ENCODE peak calls at places on chromosomes 7 and 10, in seven cellular contexts. D, H, K, T, C, E and U are unnamed samples.

GRCh38 chr7:38280000-38280399 is 6.6 kb upstream of the TARP start:
- DNase-seq in H (no peak), K (no peak), C (no peak), T (no peak), E (no peak), D (no peak), U (no peak)

GRCh38 chr7:47482013-47482761 is 99.7 kb downstream of the TNS3 start:
- DNase-seq in E (peak; percentile 73), H (peak; percentile 77), C (no peak), T (no peak), K (no peak), D (no peak), U (no peak)

GRCh38 chr7:16999541-17000266 is 117.9 kb upstream of the AGR3 start:
- DNase-seq in T (no peak), C (no peak), D (no peak), H (no peak), K (no peak), E (no peak), U (no peak)

GRCh38 chr7:95430864-95431263 is 4.0 kb downstream of the PON2 start:
- DNase-seq in T (no peak), K (no peak), D (no peak), E (peak; percentile 82), C (no peak), H (no peak), U (no peak)

GRCh38 chr7:150362989-150363769 is 5.4 kb upstream of the REPIN1 start:
- DNase-seq in K (no peak), D (no peak), E (no peak), T (no peak), C (no peak), H (no peak), U (no peak)

GRCh38 chr10:1685671-1686450 is 51.5 kb downstream of the ADARB2 start:
- DNase-seq in K (no peak), D (no peak), C (no peak), E (no peak), T (no peak), H (no peak), U (no peak)

GRCh38 chr7:30142710-30143109 is 7.9 kb downstream of the MTURN start:
- DNase-seq in C (no peak), D (no peak), E (peak; percentile 85), H (no peak), T (no peak), K (peak; percentile 6), U (no peak)

GRCh38 chr10:43695730-43696129 is 47.0 kb upstream of the ZNF32 start:
- DNase-seq in C (no peak), T (no peak), K (no peak), E (no peak), H (no peak), D (no peak), U (no peak)

GRCh38 chr7:43649755-43650274 is 66.9 kb downstream of the STK17A start:
- DNase-seq in H (no peak), C (no peak), T (peak; percentile 66), E (no peak), K (no peak), D (peak; percentile 39), U (no peak)

GRCh38 chr7:151428393-151429231 is 11.3 kb downstream of the CRYGN start:
- DNase-seq in C (no peak), T (no peak), H (no peak), D (peak; percentile 48), K (peak; percentile 95), E (peak; percentile 32), U (no peak)

GRCh38 chr10:94049911-94050310 is 56.2 kb downstream of the PLCE1 start:
- DNase-seq in E (no peak), K (no peak), T (no peak), H (no peak), D (no peak), C (no peak), U (no peak)

GRCh38 chr10:12051241-12051640 is 8.6 kb upstream of the UPF2 start:
- DNase-seq in K (no peak), C (no peak), D (peak; percentile 18), H (no peak), E (no peak), T (no peak), U (no peak)

GRCh38 chr7:24880886-24881285 is 99.1 kb downstream of the OSBPL3 start:
- DNase-seq in D (no peak), C (no peak), H (no peak), E (no peak), K (no peak), T (no peak), U (no peak)

GRCh38 chr7:98213874-98214810 is 2.9 kb downstream of the BHLHA15 start:
- DNase-seq in K (no peak), D (no peak), H (no peak), C (no peak), T (no peak), E (no peak), U (no peak)

GRCh38 chr7:51606601-51607154 is 290.1 kb upstream of the COBL start:
- DNase-seq in H (no peak), D (no peak), C (no peak), K (peak; percentile 37), E (peak; percentile 96), T (no peak), U (no peak)

GRCh38 chr7:45366432-45366831 is 207.7 kb upstream of the ADCY1 start:
- DNase-seq in T (no peak), H (no peak), D (peak; percentile 45), E (no peak), C (no peak), K (no peak), U (no peak)

GRCh38 chr7:114409750-114410149 is 4.9 kb upstream of the FOXP2 start:
- DNase-seq in D (no peak), K (no peak), T (no peak), E (no peak), H (no peak), C (no peak), U (no peak)

GRCh38 chr10:79189853-79190435 is 121.2 kb downstream of the ZMIZ1 start:
- DNase-seq in H (peak; percentile 11), T (no peak), K (no peak), C (no peak), D (peak; percentile 75), E (no peak), U (peak; percentile 60)

GRCh38 chr7:153392726-153393125 is 633.2 kb downstream of the ACTR3B start:
- DNase-seq in C (no peak), T (no peak), D (no peak), E (no peak), K (no peak), H (no peak), U (no peak)

GRCh38 chr7:80078159-80078731 is 56.4 kb upstream of the GNAI1 start:
- DNase-seq in E (peak; percentile 23), H (no peak), K (no peak), T (no peak), D (peak; percentile 6), C (no peak), U (no peak)

GRCh38 chr10:99341860-99342517 is 12.8 kb downstream of the CNNM1 start:
- DNase-seq in K (no peak), E (no peak), H (no peak), D (peak; percentile 63), C (no peak), T (no peak), U (no peak)

GRCh38 chr10:44310762-44311562 is 73.9 kb downstream of the CXCL12 start:
- DNase-seq in E (peak; percentile 29), D (peak; percentile 91), T (peak; percentile 49), H (peak; percentile 80), K (peak; percentile 77), C (peak; percentile 55), U (peak; percentile 75)

GRCh38 chr7:82443801-82444219 is 233 bp upstream of the CACNA2D1 start:
- DNase-seq in E (no peak), T (no peak), H (peak; percentile 96), C (no peak), K (peak; percentile 97), D (peak; percentile 92), U (peak; percentile 90)

GRCh38 chr10:61987951-61988379 is 86.5 kb downstream of the ARID5B start:
- DNase-seq in H (no peak), D (no peak), E (no peak), T (no peak), K (no peak), C (no peak), U (no peak)

GRCh38 chr7:135795846-135796570 is 47.4 kb upstream of the FAM180A start:
- DNase-seq in H (no peak), E (no peak), K (peak; percentile 40), T (no peak), C (no peak), D (no peak), U (no peak)

GRCh38 chr10:116263870-116264269 is 9.1 kb downstream of the GFRA1 start:
- DNase-seq in D (no peak), E (no peak), C (no peak), K (no peak), T (no peak), H (no peak), U (no peak)

GRCh38 chr7:78225534-78225933 is 427.0 kb downstream of the PHTF2 start:
- DNase-seq in D (no peak), C (no peak), H (no peak), T (no peak), K (no peak), E (no peak), U (no peak)

GRCh38 chr7:134031835-134032617 is 95.1 kb upstream of the LRGUK start:
- DNase-seq in D (no peak), T (peak; percentile 2), K (no peak), H (no peak), E (no peak), C (no peak), U (no peak)

GRCh38 chr7:44216019-44216418 is 15.2 kb downstream of the YKT6 start:
- DNase-seq in D (no peak), C (no peak), T (no peak), K (no peak), E (no peak), H (no peak), U (no peak)

GRCh38 chr7:27112960-27113949 is 10.8 kb upstream of the HOXA2 start:
- DNase-seq in H (no peak), K (peak; percentile 86), T (no peak), C (no peak), D (no peak), E (no peak), U (no peak)

GRCh38 chr10:79981673-79982485 is 33.0 kb upstream of the SFTPD start:
- DNase-seq in K (peak; percentile 54), H (peak; percentile 59), D (peak; percentile 66), T (no peak), C (no peak), E (peak; percentile 48), U (peak; percentile 65)

GRCh38 chr10:124222298-124223000 is 129.1 kb upstream of the CHST15 start:
- DNase-seq in C (no peak), D (no peak), K (no peak), T (no peak), E (no peak), H (peak; percentile 37), U (no peak)